ENCODE peak calls at places on chromosomes 11 and 22, in four cellular contexts. V is endodermal cell, U is body of pancreas, F is fibroblast of villous mesenchyme. Z is an unnamed sample.

GRCh38 chr11:128535468-128536457 is 51.6 kb downstream of the ETS1 start:
- DNase-seq in V (no peak), U (no peak), F (no peak), Z (no peak)

GRCh38 chr11:119380816-119381185 is 689 bp downstream of the USP2 start:
- DNase-seq in V (peak), U (no peak), F (no peak), Z (no peak)

GRCh38 chr11:75160880-75161279 is 10.0 kb downstream of the SLCO2B1 start:
- DNase-seq in V (no peak), U (no peak), F (no peak), Z (no peak)

GRCh38 chr11:101082813-101083212 is 46.8 kb downstream of the PGR start:
- DNase-seq in V (peak), U (no peak), F (no peak), Z (no peak)

GRCh38 chr22:24147666-24148065 is 33.6 kb upstream of the SUSD2 start:
- DNase-seq in V (no peak), U (no peak), F (no peak), Z (no peak)

GRCh38 chr11:115617767-115618166 is 113.6 kb upstream of the CADM1 start:
- DNase-seq in V (no peak), U (no peak), F (no peak), Z (no peak)

GRCh38 chr11:75492181-75492820 is 33.4 kb downstream of the GDPD5 start:
- DNase-seq in V (peak), U (no peak), F (no peak), Z (no peak)

GRCh38 chr22:30923168-30923900 is 45.2 kb downstream of the MORC2 start:
- DNase-seq in V (no peak), U (no peak), F (no peak), Z (no peak)

GRCh38 chr22:37626144-37626543 is 13.3 kb upstream of the SH3BP1 start:
- DNase-seq in V (no peak), U (peak), F (peak), Z (peak)

GRCh38 chr11:102254047-102254446 is 63.2 kb upstream of the BIRC3 start:
- DNase-seq in V (peak), U (no peak), F (no peak), Z (no peak)

GRCh38 chr11:75603791-75604736 is 42.0 kb downstream of the SERPINH1 start:
- DNase-seq in V (no peak), U (no peak), F (peak), Z (peak)

GRCh38 chr11:73493838-73494598 is 103.9 kb downstream of the FAM168A start:
- DNase-seq in V (peak), U (no peak), F (peak), Z (no peak)

GRCh38 chr11:7622731-7623130 is 50.6 kb downstream of the CYB5R2 start:
- DNase-seq in V (no peak), U (no peak), F (no peak), Z (no peak)

GRCh38 chr11:129695543-129696308 is 119.9 kb upstream of the TMEM45B start:
- DNase-seq in V (peak), U (peak), F (peak), Z (peak)

GRCh38 chr11:122439911-122440782 is 215.4 kb upstream of the UBASH3B start:
- DNase-seq in V (peak), U (peak), F (peak), Z (no peak)

GRCh38 chr11:66136752-66137123 is 66.7 kb downstream of the PACS1 start:
- DNase-seq in V (no peak), U (no peak), F (peak), Z (no peak)

GRCh38 chr22:22692707-22693530 is 48.5 kb downstream of the GGTLC2 start:
- DNase-seq in V (peak), U (peak), F (peak), Z (peak)

GRCh38 chr22:30277547-30278344 is 11.1 kb upstream of the OSM start:
- DNase-seq in V (no peak), U (no peak), F (peak), Z (no peak)

DNA sequence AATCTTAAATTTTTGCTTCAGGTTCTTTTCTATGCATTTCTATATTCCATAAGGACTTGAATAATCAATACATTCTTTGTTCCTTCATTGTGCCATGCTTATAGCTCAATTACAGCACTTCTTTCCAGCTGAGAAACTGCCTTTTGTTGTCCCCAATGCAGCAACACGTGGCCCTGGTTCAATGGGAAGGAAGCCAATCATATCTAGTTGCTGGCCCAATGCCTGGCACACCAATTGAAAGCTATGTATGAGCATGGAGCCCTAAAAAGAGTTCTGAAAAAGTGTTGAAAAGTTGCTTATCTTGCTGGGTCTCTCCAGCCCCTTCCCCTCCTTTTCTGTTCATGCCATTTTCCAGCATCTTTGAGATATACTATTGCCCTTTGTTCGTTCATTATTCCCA is 448.0 kb upstream of the FAT3 start:
- DNase-seq in V (no peak), U (peak), F (no peak), Z (no peak)
- H3K4me3 ChIP-seq in V (no peak), U (no peak), F (no peak), Z (no peak)

GRCh38 chr11:68687986-68688385 is 3.6 kb downstream of the GAL start:
- DNase-seq in V (peak), U (no peak), F (no peak), Z (no peak)

GRCh38 chr11:68683952-68684384 is 376 bp upstream of the GAL start:
- DNase-seq in V (peak), U (no peak), F (no peak), Z (no peak)

GRCh38 chr11:68686486-68686885 is 2.1 kb downstream of the GAL start:
- DNase-seq in V (no peak), U (no peak), F (no peak), Z (no peak)

GRCh38 chr11:68684385-68685356 is at the start of gene GAL:
- DNase-seq in V (peak), U (no peak), F (no peak), Z (no peak)

DNA sequence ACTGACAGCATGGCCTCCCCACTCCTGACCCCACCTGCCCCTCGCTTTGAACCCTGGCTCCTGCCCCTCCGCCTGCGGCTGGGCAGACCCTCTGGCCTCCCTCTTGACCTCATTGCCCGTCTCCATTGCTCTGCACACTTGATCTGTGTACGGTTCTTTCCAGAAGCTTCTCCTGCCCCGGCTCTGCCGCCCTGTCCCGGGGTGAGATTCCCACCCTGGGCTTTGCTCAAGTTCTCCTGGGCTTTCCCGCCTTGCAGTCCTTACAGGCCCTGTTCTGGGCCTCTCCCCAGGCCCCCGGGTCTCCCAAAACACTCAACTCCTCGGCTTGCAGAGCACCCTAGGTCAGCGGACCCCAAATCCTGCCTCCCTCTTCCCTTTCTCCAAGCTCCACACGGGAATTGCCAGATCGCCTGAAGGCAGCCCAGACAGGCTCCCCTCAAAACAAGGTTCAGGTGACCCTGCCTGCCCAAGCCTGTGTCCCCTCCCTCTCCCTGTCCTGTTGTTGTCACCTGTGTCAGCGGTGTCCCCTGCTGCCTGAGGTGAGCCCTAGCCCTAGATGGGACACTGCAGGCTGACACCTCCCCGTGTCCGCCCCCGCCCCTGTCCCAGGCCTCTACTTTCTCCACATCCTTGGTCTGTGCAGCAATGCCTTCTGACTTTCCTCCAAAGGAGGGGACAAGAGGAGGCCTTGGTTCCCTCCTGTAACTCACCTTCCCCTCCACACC is 1.5 kb downstream of the GAL start:
- DNase-seq in V (no peak), U (no peak), F (no peak), Z (no peak)
- H3K4me3 ChIP-seq in V (peak), U (no peak), F (no peak), Z (no peak)

GRCh38 chr11:17428930-17429329 is 40.5 kb upstream of the KCNJ11 start:
- DNase-seq in V (no peak), U (no peak), F (no peak), Z (no peak)
- H3K4me3 ChIP-seq in V (no peak), U (no peak), F (no peak), Z (no peak)

GRCh38 chr11:10401275-10401674 is 53.8 kb upstream of the AMPD3 start:
- DNase-seq in V (peak), U (no peak), F (no peak), Z (no peak)
- H3K4me3 ChIP-seq in V (no peak), U (no peak), F (no peak), Z (no peak)

DNA sequence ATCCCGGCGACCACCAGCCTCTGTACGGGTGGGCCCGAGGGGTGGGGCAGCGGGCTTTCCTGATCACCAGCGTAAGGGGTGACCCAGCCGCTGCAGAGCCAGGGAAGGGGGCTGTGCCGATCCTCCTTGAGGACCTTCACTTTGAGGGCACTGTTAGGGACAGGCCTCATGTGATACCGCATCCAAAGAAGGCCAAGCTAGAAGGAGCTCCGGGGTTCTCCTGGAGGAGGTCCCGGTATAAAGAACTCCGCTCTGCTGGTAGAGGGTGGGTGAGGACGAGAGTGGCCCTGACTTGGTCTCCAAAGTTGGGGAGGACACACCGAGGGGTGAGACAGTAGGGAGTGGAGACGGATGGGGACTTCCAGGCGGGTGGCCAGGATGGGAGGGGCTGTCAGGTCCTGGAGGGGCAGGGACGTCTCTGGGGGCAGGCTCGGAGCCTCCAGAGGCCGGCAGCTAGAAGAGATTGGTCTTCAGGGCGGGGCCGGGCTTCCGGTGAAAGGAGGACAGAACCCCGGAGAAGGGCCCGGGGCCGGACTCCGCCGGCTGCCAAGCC is 4.6 kb downstream of the PHOX2A start:
- DNase-seq in V (peak), U (no peak), F (peak), Z (peak)
- H3K4me3 ChIP-seq in V (peak), U (no peak), F (peak), Z (no peak)